ENCODE peak calls at places on chromosomes 4 and X, in four cellular contexts. One of them, this sample, is unnamed.

GRCh38 chrX:22409418-22409817 is 136.7 kb downstream of the CBLL2 start:
- DNase-seq in HepG2: no peak
- DNase-seq in HCT116: no peak
- DNase-seq in K562: no peak
- DNase-seq in this sample: no peak

GRCh38 chrX:154602766-154603437 is 16.2 kb downstream of the CTAG1B start:
- DNase-seq in HepG2: no peak
- DNase-seq in HCT116: no peak
- DNase-seq in K562: no peak
- DNase-seq in this sample: no peak

GRCh38 chrX:121283921-121284320 is 236.5 kb downstream of the GLUD2 start:
- DNase-seq in HepG2: no peak
- DNase-seq in HCT116: no peak
- DNase-seq in K562: no peak
- DNase-seq in this sample: no peak

GRCh38 chrX:23332101-23332887 is 2.4 kb upstream of the PTCHD1 start:
- DNase-seq in HepG2: no peak
- DNase-seq in HCT116: no peak
- DNase-seq in K562: no peak
- DNase-seq in this sample: peak; percentile 50

GRCh38 chrX:11423362-11423818 is 130.2 kb downstream of the AMELX start:
- DNase-seq in HepG2: no peak
- DNase-seq in HCT116: no peak
- DNase-seq in K562: peak; percentile 89
- DNase-seq in this sample: no peak

GRCh38 chrX:526295-527224 is 104.0 kb upstream of the SHOX start:
- DNase-seq in HepG2: peak; percentile 84
- DNase-seq in HCT116: no peak
- DNase-seq in K562: no peak
- DNase-seq in this sample: peak; percentile 34

GRCh38 chr4:122827899-122828601 is 1.4 kb downstream of the FGF2 start:
- DNase-seq in HepG2: peak; percentile 11
- DNase-seq in HCT116: no peak
- DNase-seq in K562: peak; percentile 67
- DNase-seq in this sample: peak; percentile 95

GRCh38 chrX:24229967-24230366 is 80.4 kb downstream of the ZFX start:
- DNase-seq in HepG2: no peak
- DNase-seq in HCT116: no peak
- DNase-seq in K562: peak; percentile 38
- DNase-seq in this sample: no peak

GRCh38 chr4:171031338-171031737 is 781.9 kb upstream of the GALNTL6 start:
- DNase-seq in HepG2: no peak
- DNase-seq in HCT116: no peak
- DNase-seq in K562: no peak
- DNase-seq in this sample: no peak

GRCh38 chr4:127686656-127687055 is 43.5 kb upstream of the SLC25A31 start:
- DNase-seq in HepG2: no peak
- DNase-seq in HCT116: peak; percentile 45
- DNase-seq in K562: no peak
- DNase-seq in this sample: no peak

GRCh38 chrX:41351923-41352322 is 18.0 kb downstream of the DDX3X start:
- DNase-seq in HepG2: no peak
- DNase-seq in HCT116: no peak
- DNase-seq in K562: no peak
- DNase-seq in this sample: no peak

GRCh38 chrX:24377911-24378468 is 17.6 kb downstream of the SUPT20HL1 start:
- DNase-seq in HepG2: no peak
- DNase-seq in HCT116: no peak
- DNase-seq in K562: no peak
- DNase-seq in this sample: peak; percentile 53

GRCh38 chr4:73707918-73708577 is 32.3 kb upstream of the CXCL8 start:
- DNase-seq in HepG2: no peak
- DNase-seq in HCT116: peak; percentile 42
- DNase-seq in K562: peak; percentile 87
- DNase-seq in this sample: no peak

GRCh38 chr4:11954093-11954492 is 525.4 kb upstream of the HS3ST1 start:
- DNase-seq in HepG2: no peak
- DNase-seq in HCT116: peak; percentile 44
- DNase-seq in K562: no peak
- DNase-seq in this sample: peak; percentile 71

GRCh38 chrX:8139713-8140112 is 31.4 kb downstream of the VCX2 start:
- DNase-seq in HepG2: no peak
- DNase-seq in HCT116: no peak
- DNase-seq in K562: no peak
- DNase-seq in this sample: no peak

GRCh38 chr4:184274288-184274951 is 56.7 kb upstream of the ENPP6 start:
- DNase-seq in HepG2: no peak
- DNase-seq in HCT116: no peak
- DNase-seq in K562: no peak
- DNase-seq in this sample: no peak

GRCh38 chr4:152590179-152591031 is 54.5 kb upstream of the FBXW7 start:
- DNase-seq in HepG2: no peak
- DNase-seq in HCT116: no peak
- DNase-seq in K562: no peak
- DNase-seq in this sample: no peak

GRCh38 chr4:168584321-168584771 is 87.5 kb downstream of the PALLD start:
- DNase-seq in HepG2: no peak
- DNase-seq in HCT116: no peak
- DNase-seq in K562: no peak
- DNase-seq in this sample: no peak

GRCh38 chr4:91471280-91471679 is 832.5 kb upstream of the GRID2 start:
- DNase-seq in HepG2: no peak
- DNase-seq in HCT116: no peak
- DNase-seq in K562: no peak
- DNase-seq in this sample: no peak

GRCh38 chr4:16864199-16864598 is 34.2 kb downstream of the LDB2 start:
- DNase-seq in HepG2: no peak
- DNase-seq in HCT116: no peak
- DNase-seq in K562: no peak
- DNase-seq in this sample: no peak

GRCh38 chr4:153512952-153513500 is 46.9 kb downstream of the TMEM131L start:
- DNase-seq in HepG2: no peak
- DNase-seq in HCT116: no peak
- DNase-seq in K562: no peak
- DNase-seq in this sample: no peak

GRCh38 chr4:163631288-163631687 is 136.8 kb downstream of the TMA16 start:
- DNase-seq in HepG2: no peak
- DNase-seq in HCT116: no peak
- DNase-seq in K562: no peak
- DNase-seq in this sample: no peak

GRCh38 chrX:31199051-31199769 is 127.4 kb upstream of the FTHL17 start:
- DNase-seq in HepG2: no peak
- DNase-seq in HCT116: no peak
- DNase-seq in K562: no peak
- DNase-seq in this sample: no peak

GRCh38 chrX:46665232-46666162 is 91.9 kb downstream of the CHST7 start:
- DNase-seq in HepG2: no peak
- DNase-seq in HCT116: no peak
- DNase-seq in K562: no peak
- DNase-seq in this sample: no peak

GRCh38 chr4:143251781-143252180 is 67.1 kb downstream of the USP38 start:
- DNase-seq in HepG2: no peak
- DNase-seq in HCT116: peak; percentile 10
- DNase-seq in K562: no peak
- DNase-seq in this sample: no peak

GRCh38 chr4:183855651-183856190 is 49.4 kb upstream of the STOX2 start:
- DNase-seq in HepG2: no peak
- DNase-seq in HCT116: no peak
- DNase-seq in K562: no peak
- DNase-seq in this sample: no peak

GRCh38 chr4:74092957-74093356 is 6.0 kb downstream of the CXCL2 start:
- DNase-seq in HepG2: no peak
- DNase-seq in HCT116: no peak
- DNase-seq in K562: no peak
- DNase-seq in this sample: no peak

GRCh38 chr4:99180367-99181169 is 36.5 kb upstream of the ADH4 start:
- DNase-seq in HepG2: no peak
- DNase-seq in HCT116: no peak
- DNase-seq in K562: no peak
- DNase-seq in this sample: no peak

GRCh38 chrX:56802921-56803848 is 74.1 kb downstream of the NBDY start:
- DNase-seq in HepG2: peak; percentile 39
- DNase-seq in HCT116: no peak
- DNase-seq in K562: peak; percentile 63
- DNase-seq in this sample: peak; percentile 51

GRCh38 chrX:71163010-71163409 is 18.4 kb downstream of the NLGN3 start:
- DNase-seq in HepG2: no peak
- DNase-seq in HCT116: no peak
- DNase-seq in K562: no peak
- DNase-seq in this sample: peak; percentile 77

GRCh38 chrX:9336501-9336900 is 128.4 kb upstream of the TBL1X start:
- DNase-seq in HepG2: no peak
- DNase-seq in HCT116: no peak
- DNase-seq in K562: no peak
- DNase-seq in this sample: no peak

GRCh38 chrX:127908369-127908768 is 143.8 kb downstream of the ACTRT1 start:
- DNase-seq in HepG2: no peak
- DNase-seq in HCT116: no peak
- DNase-seq in K562: no peak
- DNase-seq in this sample: no peak

GRCh38 chrX:100297732-100298131 is 112.3 kb downstream of the PCDH19 start:
- DNase-seq in HepG2: no peak
- DNase-seq in HCT116: no peak
- DNase-seq in K562: no peak
- DNase-seq in this sample: no peak

GRCh38 chr4:139848043-139848442 is 182.4 kb downstream of the MGST2 start:
- DNase-seq in HepG2: no peak
- DNase-seq in HCT116: no peak
- DNase-seq in K562: no peak
- DNase-seq in this sample: no peak
- TF ChIP-seq REST in HepG2: no peak
- TF ChIP-seq REST in HCT116: no peak
- TF ChIP-seq REST in K562: no peak
- TF ChIP-seq REST in this sample: no peak

DNA sequence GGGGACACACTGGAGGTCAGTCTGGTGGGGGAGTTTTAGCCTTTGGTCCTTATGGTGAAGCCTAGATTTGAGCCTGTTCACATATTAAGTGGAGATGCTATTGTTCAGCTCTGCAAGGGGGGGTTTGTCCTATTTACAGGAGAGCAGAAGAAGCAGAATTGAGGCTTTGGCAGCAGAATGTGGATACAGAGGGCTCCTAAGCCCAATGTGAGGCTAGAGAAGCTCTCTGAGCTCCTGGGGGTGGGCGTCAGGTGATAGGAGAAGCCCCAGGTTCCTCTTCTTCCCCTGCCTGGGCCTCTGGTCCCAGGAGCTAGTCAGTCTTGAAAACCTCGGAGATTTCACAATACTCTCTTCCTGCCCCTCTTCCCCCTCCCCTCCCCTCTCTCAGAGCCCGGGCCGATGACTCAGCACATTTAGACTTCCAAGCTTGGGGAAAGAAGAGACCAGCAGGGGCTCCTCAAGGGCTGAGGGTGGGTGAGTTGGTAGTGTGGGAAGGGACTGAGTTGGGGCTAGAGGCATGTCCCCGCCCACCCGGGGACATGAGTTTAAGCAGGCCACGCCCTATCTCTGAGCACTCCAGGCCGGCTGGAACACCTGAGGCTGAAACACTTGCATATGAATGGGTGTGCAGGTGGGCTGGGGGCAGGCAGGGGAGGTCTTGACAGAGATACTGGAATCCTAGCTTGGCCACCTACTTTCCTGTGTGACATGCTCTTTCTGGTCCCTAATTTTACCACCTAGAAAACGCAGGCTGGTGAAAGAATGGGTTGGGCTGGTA is 3.4 kb downstream of the TFE3 start:
- DNase-seq in HepG2: peak; percentile 82
- DNase-seq in HCT116: peak; percentile 75
- DNase-seq in K562: peak; percentile 97
- DNase-seq in this sample: peak; percentile 95
- H3K4me3 ChIP-seq in HepG2: no peak overlapping the region
- H3K4me3 ChIP-seq in HCT116: peak overlapping the region; percentile 29
- H3K4me3 ChIP-seq in K562: peak overlapping the region; percentile 19
- H3K4me3 ChIP-seq in this sample: peak overlapping the region; percentile 77

GRCh38 chrX:132957211-132958085 is 981 bp downstream of the HS6ST2 start:
- DNase-seq in HepG2: no peak
- DNase-seq in HCT116: no peak
- DNase-seq in K562: no peak
- DNase-seq in this sample: peak; percentile 56
- TF ChIP-seq EZH2 in HepG2: no peak
- TF ChIP-seq EZH2 in HCT116: no peak
- TF ChIP-seq EZH2 in K562: no peak
- TF ChIP-seq EZH2 in this sample: no peak

GRCh38 chr4:5361968-5362367 is 310.7 kb downstream of the STK32B start:
- DNase-seq in HepG2: no peak
- DNase-seq in HCT116: no peak
- DNase-seq in K562: peak; percentile 31
- DNase-seq in this sample: peak; percentile 51
- TF ChIP-seq REST in HepG2: peak; percentile 39
- TF ChIP-seq REST in HCT116: peak; percentile 75
- TF ChIP-seq REST in K562: peak; percentile 91
- TF ChIP-seq REST in this sample: peak; percentile 72

GRCh38 chr4:7971159-7971631 is 31.5 kb upstream of the AFAP1 start:
- DNase-seq in HepG2: no peak
- DNase-seq in HCT116: no peak
- DNase-seq in K562: no peak
- DNase-seq in this sample: no peak

GRCh38 chr4:7967501-7968261 is 28.0 kb upstream of the AFAP1 start:
- DNase-seq in HepG2: no peak
- DNase-seq in HCT116: no peak
- DNase-seq in K562: no peak
- DNase-seq in this sample: no peak

GRCh38 chr4:7971881-7972500 is 32.3 kb upstream of the AFAP1 start:
- DNase-seq in HepG2: peak; percentile 23
- DNase-seq in HCT116: no peak
- DNase-seq in K562: no peak
- DNase-seq in this sample: no peak

GRCh38 chr4:7968262-7968896 is 28.7 kb upstream of the AFAP1 start:
- DNase-seq in HepG2: no peak
- DNase-seq in HCT116: no peak
- DNase-seq in K562: no peak
- DNase-seq in this sample: no peak

GRCh38 chr4:7970031-7970946 is 30.6 kb upstream of the AFAP1 start:
- DNase-seq in HepG2: peak; percentile 76
- DNase-seq in HCT116: no peak
- DNase-seq in K562: no peak
- DNase-seq in this sample: no peak
- H3K4me3 ChIP-seq in HepG2: peak overlapping the region; percentile 43
- H3K4me3 ChIP-seq in HCT116: peak overlapping the region; percentile 31
- H3K4me3 ChIP-seq in K562: no peak overlapping the region
- H3K4me3 ChIP-seq in this sample: no peak overlapping the region

GRCh38 chrX:40152706-40153334 is 55.1 kb upstream of the BCOR start:
- DNase-seq in HepG2: no peak
- DNase-seq in HCT116: no peak
- DNase-seq in K562: no peak
- DNase-seq in this sample: peak; percentile 33
- TF ChIP-seq EZH2 in HepG2: no peak
- TF ChIP-seq EZH2 in HCT116: no peak
- TF ChIP-seq EZH2 in K562: no peak
- TF ChIP-seq EZH2 in this sample: no peak